ENCODE peak calls at places on chromosomes 6 and 20, in four cellular contexts. W is GM03348, V is left cardiac atrium, F is AG04450. H is an unnamed sample.

GRCh38 chr6:1659816-1660215 is 50.1 kb downstream of the FOXC1 start:
- DNase-seq in W (no peak), V (no peak), F (no peak), H (no peak)

GRCh38 chr6:93675856-93676255 is 256.5 kb upstream of the EPHA7 start:
- DNase-seq in W (no peak), V (no peak), F (no peak), H (no peak)

GRCh38 chr6:140208286-140208685 is 833.8 kb upstream of the CITED2 start:
- DNase-seq in W (peak), V (no peak), F (no peak), H (no peak)

GRCh38 chr20:54680872-54681297 is 205.5 kb downstream of the DOK5 start:
- DNase-seq in W (peak), V (peak), F (no peak), H (peak)

GRCh38 chr6:47097092-47097945 is 55.2 kb upstream of the ADGRF1 start:
- DNase-seq in W (peak), V (peak), F (peak), H (peak)

GRCh38 chr6:157533397-157533814 is 152.4 kb downstream of the ZDHHC14 start:
- DNase-seq in W (no peak), V (no peak), F (no peak), H (no peak)

GRCh38 chr6:10961837-10962236 is 75.0 kb downstream of the SYCP2L start:
- DNase-seq in W (no peak), V (no peak), F (no peak), H (no peak)

GRCh38 chr6:166830185-166830890 is 126.0 kb downstream of the RNASET2 start:
- DNase-seq in W (no peak), V (no peak), F (no peak), H (no peak)

GRCh38 chr6:156028310-156029131 is 572.9 kb upstream of the NOX3 start:
- DNase-seq in W (no peak), V (no peak), F (no peak), H (peak)

GRCh38 chr20:8074931-8075330 is 55.4 kb upstream of the TMX4 start:
- DNase-seq in W (no peak), V (no peak), F (no peak), H (no peak)

GRCh38 chr6:42316390-42316970 is 98.8 kb upstream of the MRPS10 start:
- DNase-seq in W (peak), V (no peak), F (peak), H (peak)

GRCh38 chr6:156778615-156779205 is 1.5 kb downstream of the ARID1B start:
- DNase-seq in W (peak), V (peak), F (no peak), H (peak)

GRCh38 chr6:168104636-168105035 is 25.6 kb upstream of the FRMD1 start:
- DNase-seq in W (no peak), V (peak), F (no peak), H (no peak)

GRCh38 chr6:18004256-18004985 is 17.0 kb upstream of the KIF13A start:
- DNase-seq in W (no peak), V (no peak), F (no peak), H (no peak)

GRCh38 chr6:130935978-130936377 is 108.8 kb downstream of the SMLR1 start:
- DNase-seq in W (peak), V (no peak), F (no peak), H (no peak)

GRCh38 chr6:42341221-42341620 is 110.5 kb downstream of the TRERF1 start:
- DNase-seq in W (no peak), V (no peak), F (no peak), H (no peak)

GRCh38 chr6:6705061-6705425 is 116.5 kb downstream of the LY86 start:
- DNase-seq in W (no peak), V (no peak), F (no peak), H (no peak)

GRCh38 chr6:38528196-38528965 is 111.3 kb downstream of the BTBD9 start:
- DNase-seq in W (no peak), V (no peak), F (no peak), H (no peak)

H was measured in HFFc6.